ENCODE peak calls at places on chromosome 7, in six cellular contexts. D, T, S, Y, G and N are unnamed samples.

GRCh38 chr7:91892821-91893340 is 12.4 kb upstream of the MTERF1 start:
- DNase-seq in D (no peak), T (no peak), S (no peak), Y (no peak), G (no peak), N (no peak)

GRCh38 chr7:116499168-116500070 is at the start of gene CAV2:
- DNase-seq in D (peak), T (peak), S (peak), Y (peak), G (no peak), N (peak)

GRCh38 chr7:5666361-5666760 is 115.1 kb downstream of the RNF216 start:
- DNase-seq in D (no peak), T (no peak), S (no peak), Y (no peak), G (no peak), N (no peak)

GRCh38 chr7:90830302-90830701 is 234.2 kb downstream of the CDK14 start:
- DNase-seq in D (no peak), T (no peak), S (no peak), Y (no peak), G (no peak), N (no peak)

GRCh38 chr7:53504914-53505313 is 469.5 kb downstream of the POM121L12 start:
- DNase-seq in D (no peak), T (no peak), S (no peak), Y (no peak), G (no peak), N (no peak)

GRCh38 chr7:92834661-92835139 is 1.7 kb downstream of the CDK6 start:
- DNase-seq in D (peak), T (peak), S (peak), Y (peak), G (no peak), N (peak)

GRCh38 chr7:11155883-11156282 is 182.2 kb downstream of the PHF14 start:
- DNase-seq in D (no peak), T (no peak), S (no peak), Y (no peak), G (no peak), N (no peak)

GRCh38 chr7:151816562-151817314 is 60.2 kb downstream of the PRKAG2 start:
- DNase-seq in D (no peak), T (no peak), S (no peak), Y (no peak), G (no peak), N (no peak)

GRCh38 chr7:118052330-118052729 is 131.6 kb upstream of the LSM8 start:
- DNase-seq in D (no peak), T (no peak), S (no peak), Y (no peak), G (no peak), N (no peak)

GRCh38 chr7:40850017-40850416 is 715.2 kb downstream of the SUGCT start:
- DNase-seq in D (no peak), T (no peak), S (no peak), Y (no peak), G (no peak), N (no peak)

GRCh38 chr7:140403878-140404564 is at the start of gene RAB19:
- DNase-seq in D (no peak), T (peak), S (no peak), Y (peak), G (no peak), N (peak)

GRCh38 chr7:191105-192034 is 1.0 kb upstream of the FAM20C start:
- DNase-seq in D (peak), T (no peak), S (no peak), Y (no peak), G (peak), N (no peak)

GRCh38 chr7:68425377-68425776 is 1172.9 kb upstream of the AUTS2 start:
- DNase-seq in D (no peak), T (no peak), S (no peak), Y (no peak), G (no peak), N (no peak)

GRCh38 chr7:130920122-130920521 is 186.1 kb upstream of the KLF14 start:
- DNase-seq in D (no peak), T (no peak), S (no peak), Y (peak), G (no peak), N (no peak)

GRCh38 chr7:77657427-77658331 is 38.6 kb upstream of the RSBN1L start:
- DNase-seq in D (no peak), T (peak), S (no peak), Y (no peak), G (no peak), N (no peak)

GRCh38 chr7:50782376-50783208 is at the start of gene GRB10:
- DNase-seq in D (peak), T (peak), S (no peak), Y (peak), G (no peak), N (peak)

GRCh38 chr7:44712012-44712411 is 36.6 kb upstream of the ZMIZ2 start:
- DNase-seq in D (no peak), T (no peak), S (no peak), Y (no peak), G (no peak), N (no peak)

GRCh38 chr7:93949468-93949867 is 27.9 kb downstream of the GNG11 start:
- DNase-seq in D (no peak), T (no peak), S (no peak), Y (no peak), G (peak), N (no peak)

GRCh38 chr7:39504963-39505362 is 61.2 kb upstream of the YAE1 start:
- DNase-seq in D (no peak), T (no peak), S (no peak), Y (no peak), G (no peak), N (no peak)

GRCh38 chr7:97734255-97734654 is 2.4 kb downstream of the TAC1 start:
- DNase-seq in D (no peak), T (no peak), S (no peak), Y (no peak), G (no peak), N (no peak)

GRCh38 chr7:30330134-30331111 is 46.0 kb downstream of the ZNRF2 start:
- DNase-seq in D (no peak), T (no peak), S (no peak), Y (no peak), G (no peak), N (no peak)

GRCh38 chr7:123729217-123729578 is 19.6 kb downstream of the WASL start:
- DNase-seq in D (no peak), T (no peak), S (no peak), Y (no peak), G (no peak), N (no peak)

GRCh38 chr7:2607913-2608899 is 23.6 kb upstream of the TTYH3 start:
- DNase-seq in D (no peak), T (no peak), S (no peak), Y (no peak), G (no peak), N (no peak)

GRCh38 chr7:123865517-123866117 is 20.6 kb downstream of the HYAL4 start:
- DNase-seq in D (no peak), T (peak), S (no peak), Y (no peak), G (peak), N (no peak)

GRCh38 chr7:24192701-24193100 is 91.3 kb upstream of the NPY start:
- DNase-seq in D (no peak), T (no peak), S (no peak), Y (no peak), G (no peak), N (no peak)

GRCh38 chr7:131154380-131154779 is 173.3 kb upstream of the MKLN1 start:
- DNase-seq in D (no peak), T (no peak), S (no peak), Y (no peak), G (no peak), N (no peak)

GRCh38 chr7:140229591-140230516 is 53.1 kb upstream of the KDM7A start:
- DNase-seq in D (no peak), T (no peak), S (no peak), Y (no peak), G (no peak), N (no peak)

GRCh38 chr7:24831240-24831639 is 74.0 kb upstream of the GSDME start:
- DNase-seq in D (no peak), T (no peak), S (no peak), Y (no peak), G (no peak), N (no peak)

GRCh38 chr7:149762610-149763009 is 10.8 kb downstream of the ZNF467 start:
- DNase-seq in D (no peak), T (no peak), S (no peak), Y (no peak), G (no peak), N (no peak)

GRCh38 chr7:55436457-55436856 is 71.3 kb downstream of the LANCL2 start:
- DNase-seq in D (no peak), T (no peak), S (no peak), Y (no peak), G (no peak), N (no peak)

GRCh38 chr7:128019330-128019729 is 11.9 kb downstream of the LRRC4 start:
- DNase-seq in D (no peak), T (no peak), S (no peak), Y (no peak), G (no peak), N (no peak)

GRCh38 chr7:27148776-27149641 is 1.4 kb upstream of the HOXA6 start:
- DNase-seq in D (peak), T (no peak), S (peak), Y (no peak), G (no peak), N (no peak)

GRCh38 chr7:27149817-27150567 is 2.4 kb downstream of the HOXA3 start:
- DNase-seq in D (peak), T (no peak), S (peak), Y (no peak), G (no peak), N (peak)

GRCh38 chr7:27147211-27148030 is at the start of gene HOXA6:
- DNase-seq in D (peak), T (no peak), S (peak), Y (no peak), G (no peak), N (peak)

GRCh38 chr7:27146491-27147210 is 923 bp downstream of the HOXA6 start:
- DNase-seq in D (peak), T (no peak), S (peak), Y (no peak), G (no peak), N (no peak)

GRCh38 chr7:27148031-27148775 is 629 bp upstream of the HOXA6 start:
- DNase-seq in D (peak), T (no peak), S (peak), Y (no peak), G (no peak), N (no peak)
- H3K4me3 ChIP-seq in D (peak), T (no peak), S (peak), Y (no peak), G (peak), N (peak)

GRCh38 chr7:69603351-69603750 is 5.1 kb downstream of the AUTS2 start:
- DNase-seq in D (no peak), T (no peak), S (no peak), Y (no peak), G (no peak), N (no peak)
- H3K4me3 ChIP-seq in D (no peak), T (no peak), S (no peak), Y (no peak), G (no peak), N (no peak)

DNA sequence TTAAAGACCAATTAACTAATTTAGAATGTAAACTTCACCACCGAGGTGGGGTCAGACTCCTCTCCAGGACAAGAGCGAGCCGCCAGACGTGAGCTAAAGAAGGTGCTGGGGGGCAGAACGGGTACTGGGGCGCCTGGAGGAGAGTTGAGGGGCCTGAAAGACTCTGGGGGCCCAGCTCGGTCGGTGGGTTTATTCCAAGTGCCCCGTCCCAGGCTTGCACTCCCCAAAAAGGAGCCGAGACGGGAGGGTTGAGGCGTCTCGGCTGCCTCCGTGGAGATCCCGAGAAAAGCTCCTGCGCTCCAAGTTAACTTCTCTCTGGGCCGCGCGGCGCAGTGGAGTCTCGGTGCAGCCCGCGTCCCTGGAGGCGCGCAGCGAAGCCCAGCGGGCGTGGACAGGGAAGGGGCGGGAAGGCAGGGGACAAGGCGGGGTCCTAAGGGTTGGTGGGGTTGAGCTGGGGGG is 553.3 kb downstream of the TFEC start:
- DNase-seq in D (no peak), T (no peak), S (no peak), Y (no peak), G (peak), N (no peak)
- H3K4me3 ChIP-seq in D (peak), T (no peak), S (peak), Y (no peak), G (peak), N (peak)

DNA sequence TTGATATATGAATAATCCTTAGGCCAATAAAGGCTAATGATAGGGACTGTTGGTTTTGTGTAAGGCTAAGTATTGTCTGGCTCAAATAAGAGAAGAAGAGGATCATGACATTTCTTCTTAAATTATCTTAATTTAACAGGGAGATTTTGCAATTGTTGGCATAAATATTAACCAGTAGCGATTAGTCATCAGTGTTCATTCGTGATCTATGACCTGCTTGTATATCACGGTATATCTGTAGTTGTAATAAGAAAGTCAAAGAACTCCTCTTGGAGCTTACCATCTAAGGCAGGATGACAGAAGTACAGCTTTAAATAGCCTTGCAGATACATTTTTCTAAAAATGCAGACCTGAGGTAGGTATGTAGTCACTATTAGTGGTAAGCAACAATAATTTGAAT is 196.4 kb downstream of the CREB5 start:
- DNase-seq in D (no peak), T (no peak), S (no peak), Y (no peak), G (no peak), N (no peak)
- H3K4me3 ChIP-seq in D (no peak), T (no peak), S (no peak), Y (no peak), G (no peak), N (no peak)

DNA sequence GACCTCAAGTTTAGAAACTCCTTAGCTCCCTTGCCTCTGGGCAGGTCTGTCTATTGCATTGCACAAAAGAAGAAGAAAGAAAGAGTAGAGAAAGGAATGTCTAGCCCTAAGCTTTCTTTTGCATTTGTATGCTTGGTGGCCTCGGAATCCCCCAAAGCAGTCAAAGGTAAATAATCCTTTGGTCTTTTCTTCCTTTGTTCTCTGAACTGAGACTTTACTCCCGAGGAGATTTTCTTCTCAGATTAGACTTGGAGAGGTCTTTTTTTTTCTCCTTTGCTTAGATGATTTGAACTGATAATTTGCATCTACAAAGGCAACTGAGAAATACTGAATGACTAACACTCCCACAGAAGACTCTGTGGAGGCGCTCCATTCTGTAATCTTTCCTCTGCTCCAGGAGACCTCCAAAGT is 93.2 kb downstream of the AKR1D1 start:
- DNase-seq in D (no peak), T (no peak), S (no peak), Y (no peak), G (no peak), N (no peak)
- H3K4me3 ChIP-seq in D (no peak), T (no peak), S (no peak), Y (no peak), G (no peak), N (no peak)